ENCODE peak calls at places on chromosomes 6 and 20, in seven cellular contexts. X is cardiac fibroblast; A is DMS79 treated with DMSO at 0.1 percent for 48 hours; Y is lower lobe of right lung; R is aorta; H is kidney epithelial cell; B is stimulated activated CD4-positive, alpha-beta T cell treated with anti-CD3 and anti-CD28 coated beads, Interleukin-15, amount 100 ng/mL, for 1 hour. C is an unnamed sample.

GRCh38 chr6:100833972-100834574 is 47.1 kb downstream of the ASCC3 start:
- DNase-seq in X (no peak), A (no peak), Y (no peak), R (no peak), H (no peak), B (no peak), C (no peak)

GRCh38 chr6:44262467-44263356 is 2.6 kb downstream of the NFKBIE start:
- DNase-seq in X (no peak), A (no peak), Y (no peak), R (no peak), H (no peak), B (no peak), C (peak; percentile 44)

GRCh38 chr6:110543106-110543505 is 66.7 kb upstream of the SLC22A16 start:
- DNase-seq in X (no peak), A (peak; percentile 81), Y (no peak), R (no peak), H (no peak), B (no peak), C (no peak)

GRCh38 chr6:116422238-116422637 is 38.9 kb upstream of the CALHM6 start:
- DNase-seq in X (no peak), A (no peak), Y (no peak), R (no peak), H (no peak), B (no peak), C (no peak)

GRCh38 chr6:54366647-54367327 is 58.5 kb downstream of the TINAG start:
- DNase-seq in X (peak; percentile 28), A (no peak), Y (no peak), R (no peak), H (no peak), B (no peak), C (no peak)

GRCh38 chr6:215335-216034 is 76.8 kb upstream of the DUSP22 start:
- DNase-seq in X (peak; percentile 25), A (peak; percentile 36), Y (peak; percentile 54), R (no peak), H (peak; percentile 72), B (peak; percentile 40), C (no peak)

GRCh38 chr6:69875715-69876114 is 9.4 kb downstream of the COL19A1 start:
- DNase-seq in X (no peak), A (no peak), Y (no peak), R (no peak), H (no peak), B (no peak), C (no peak)

GRCh38 chr20:62751551-62752150 is 43.0 kb downstream of the NTSR1 start:
- DNase-seq in X (no peak), A (no peak), Y (peak; percentile 30), R (peak; percentile 30), H (no peak), B (no peak), C (peak; percentile 9)

GRCh38 chr6:104718672-104719071 is 141.0 kb downstream of the HACE1 start:
- DNase-seq in X (no peak), A (no peak), Y (no peak), R (no peak), H (no peak), B (no peak), C (no peak)

GRCh38 chr6:85065831-85066230 is 301.4 kb upstream of the TBX18 start:
- DNase-seq in X (peak; percentile 60), A (no peak), Y (no peak), R (no peak), H (no peak), B (no peak), C (no peak)

GRCh38 chr20:25695532-25696383 is 895 bp downstream of the ZNF337 start:
- DNase-seq in X (peak; percentile 21), A (no peak), Y (no peak), R (no peak), H (no peak), B (no peak), C (no peak)

GRCh38 chr6:134805163-134805562 is 144.7 kb downstream of the ALDH8A1 start:
- DNase-seq in X (no peak), A (no peak), Y (no peak), R (no peak), H (no peak), B (no peak), C (no peak)

GRCh38 chr6:139029470-139030210 is 1.1 kb downstream of the ABRACL start:
- DNase-seq in X (peak; percentile 63), A (peak; percentile 42), Y (peak; percentile 84), R (peak; percentile 83), H (no peak), B (no peak), C (peak; percentile 61)

GRCh38 chr20:22303523-22303922 is 280.8 kb downstream of the FOXA2 start:
- DNase-seq in X (no peak), A (no peak), Y (no peak), R (no peak), H (no peak), B (no peak), C (no peak)

GRCh38 chr6:79894939-79895338 is 52.4 kb downstream of the ELOVL4 start:
- DNase-seq in X (peak; percentile 5), A (no peak), Y (no peak), R (no peak), H (no peak), B (no peak), C (no peak)

GRCh38 chr6:164861964-164862363 is 447.4 kb downstream of the C6orf118 start:
- DNase-seq in X (no peak), A (no peak), Y (no peak), R (no peak), H (no peak), B (no peak), C (no peak)

GRCh38 chr6:128069180-128069579 is 168.3 kb upstream of the THEMIS start:
- DNase-seq in X (peak; percentile 86), A (no peak), Y (no peak), R (no peak), H (no peak), B (no peak), C (no peak)

GRCh38 chr20:20037960-20038359 is 14.3 kb downstream of the CRNKL1 start:
- DNase-seq in X (peak; percentile 55), A (no peak), Y (no peak), R (no peak), H (peak; percentile 31), B (no peak), C (no peak)

GRCh38 chr6:132813173-132813856 is 1.1 kb upstream of the RPS12 start:
- DNase-seq in X (peak; percentile 38), A (peak; percentile 60), Y (peak; percentile 70), R (peak; percentile 61), H (no peak), B (no peak), C (peak; percentile 42)

GRCh38 chr6:137208279-137208678 is 10.9 kb downstream of the IFNGR1 start:
- DNase-seq in X (no peak), A (no peak), Y (no peak), R (no peak), H (no peak), B (no peak), C (no peak)

GRCh38 chr6:22042713-22043112 is 254.1 kb downstream of the PRL start:
- DNase-seq in X (peak; percentile 15), A (no peak), Y (no peak), R (no peak), H (peak; percentile 18), B (no peak), C (no peak)

GRCh38 chr20:63626424-63627128 is at the start of gene GMEB2:
- DNase-seq in X (no peak), A (peak; percentile 79), Y (peak; percentile 83), R (peak; percentile 85), H (no peak), B (peak; percentile 72), C (peak; percentile 89)

GRCh38 chr20:53656653-53657288 is 63.1 kb upstream of the ZNF217 start:
- DNase-seq in X (peak; percentile 75), A (no peak), Y (no peak), R (no peak), H (no peak), B (no peak), C (no peak)

GRCh38 chr20:58228484-58229197 is at the start of gene ANKRD60:
- DNase-seq in X (no peak), A (peak; percentile 66), Y (no peak), R (no peak), H (no peak), B (peak; percentile 31), C (no peak)

GRCh38 chr6:25750911-25751310 is 3.6 kb upstream of the SLC17A4 start:
- DNase-seq in X (no peak), A (no peak), Y (no peak), R (no peak), H (no peak), B (no peak), C (no peak)

GRCh38 chr6:76416821-76417605 is 344.6 kb upstream of the IMPG1 start:
- DNase-seq in X (no peak), A (no peak), Y (no peak), R (no peak), H (no peak), B (no peak), C (no peak)

GRCh38 chr6:54525731-54526130 is 217.5 kb downstream of the TINAG start:
- DNase-seq in X (peak; percentile 77), A (no peak), Y (no peak), R (no peak), H (peak; percentile 0), B (no peak), C (no peak)

GRCh38 chr20:31637660-31638059 is at the start of gene COX4I2:
- DNase-seq in X (no peak), A (no peak), Y (no peak), R (no peak), H (no peak), B (no peak), C (no peak)

GRCh38 chr20:25622450-25623224 is 1.2 kb downstream of the NANP start:
- DNase-seq in X (no peak), A (no peak), Y (no peak), R (no peak), H (no peak), B (no peak), C (no peak)

GRCh38 chr6:30447237-30447636 is 42.1 kb upstream of the HLA-E start:
- DNase-seq in X (peak; percentile 10), A (no peak), Y (no peak), R (no peak), H (no peak), B (no peak), C (no peak)

GRCh38 chr6:168641455-168641854 is 200.5 kb downstream of the SMOC2 start:
- DNase-seq in X (peak; percentile 23), A (no peak), Y (no peak), R (no peak), H (no peak), B (no peak), C (no peak)

GRCh38 chr6:88238065-88238464 is 71.9 kb upstream of the CNR1 start:
- DNase-seq in X (peak; percentile 55), A (no peak), Y (no peak), R (no peak), H (peak; percentile 1), B (no peak), C (no peak)

GRCh38 chr20:53940883-53941546 is 129.4 kb downstream of the BCAS1 start:
- DNase-seq in X (peak; percentile 94), A (no peak), Y (no peak), R (peak; percentile 84), H (peak; percentile 77), B (no peak), C (no peak)

C was measured in psoas muscle.